ENCODE peak calls at places on chromosomes 5 and 9, in five cellular contexts. F, E, D, S and J are unnamed samples. For H3K4me1, the result is how much of the 10 kb centered on the place peaks cover.

GRCh38 chr9:90099262-90099982 is 494.6 kb downstream of the GADD45G start:
- DNase-seq in F (no peak), E (peak), D (peak), S (no peak), J (no peak)

GRCh38 chr5:120794121-120794520 is 330.0 kb downstream of the PRR16 start:
- DNase-seq in F (no peak), E (peak), D (no peak), S (no peak), J (no peak)

GRCh38 chr9:126797903-126798302 is 6.9 kb upstream of the ZBTB43 start:
- DNase-seq in F (no peak), E (no peak), D (no peak), S (no peak), J (no peak)

GRCh38 chr9:98410185-98410697 is 154.8 kb upstream of the TBC1D2 start:
- DNase-seq in F (no peak), E (peak), D (no peak), S (peak), J (peak)

GRCh38 chr5:142587354-142587965 is 98.4 kb downstream of the FGF1 start:
- DNase-seq in F (peak), E (peak), D (peak), S (no peak), J (peak)

GRCh38 chr5:116834796-116835515 is 260.3 kb upstream of the SEMA6A start:
- DNase-seq in F (no peak), E (no peak), D (no peak), S (no peak), J (no peak)

GRCh38 chr5:84113246-84114118 is 271.2 kb downstream of the EDIL3 start:
- DNase-seq in F (no peak), E (no peak), D (no peak), S (no peak), J (no peak)

GRCh38 chr5:41246376-41246775 is 33.0 kb upstream of the C6 start:
- DNase-seq in F (no peak), E (peak), D (no peak), S (no peak), J (no peak)

GRCh38 chr9:124754289-124754688 is 16.8 kb downstream of the NR6A1 start:
- DNase-seq in F (no peak), E (peak), D (no peak), S (no peak), J (no peak)

GRCh38 chr5:178240341-178240741 is 7.7 kb upstream of the PHYKPL start:
- DNase-seq in F (no peak), E (no peak), D (no peak), S (peak), J (no peak)

GRCh38 chr9:73073337-73074175 is 78.1 kb upstream of the ANXA1 start:
- DNase-seq in F (no peak), E (no peak), D (no peak), S (no peak), J (no peak)

GRCh38 chr5:40465416-40465815 is 214.3 kb upstream of the PTGER4 start:
- DNase-seq in F (no peak), E (no peak), D (no peak), S (no peak), J (no peak)

GRCh38 chr5:43642428-43642827 is 39.4 kb downstream of the NNT start:
- DNase-seq in F (no peak), E (peak), D (no peak), S (no peak), J (peak)

GRCh38 chr9:22975921-22976320 is 529.3 kb downstream of the DMRTA1 start:
- DNase-seq in F (no peak), E (no peak), D (no peak), S (no peak), J (no peak)

DNA sequence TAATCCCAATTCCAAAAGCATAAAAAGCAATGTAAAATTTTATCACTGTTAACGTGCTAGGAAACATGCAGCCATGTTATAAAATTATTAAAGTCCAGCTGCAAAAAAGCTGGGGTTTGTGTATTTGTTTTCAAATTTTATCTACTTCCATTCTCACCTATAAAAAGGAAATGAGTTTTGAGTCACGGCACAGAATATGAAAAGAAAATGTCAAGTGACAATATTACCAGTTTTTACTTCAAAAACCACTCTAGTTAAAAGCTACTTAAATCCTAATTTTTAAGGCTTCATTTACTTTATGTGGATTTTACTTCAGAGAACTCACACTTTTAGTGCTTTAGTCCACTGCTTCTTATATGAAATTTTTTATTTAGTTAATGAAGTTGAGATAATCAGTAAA is 72.7 kb upstream of the IFNE start:
- DNase-seq in F (no peak), E (no peak), D (no peak), S (no peak), J (no peak)
- H3K4me1 ChIP-seq in F (under half), E (under half), D (under half), S (under half), J (under half)

GRCh38 chr5:151122828-151123227 is 34.8 kb downstream of the ANXA6 start:
- DNase-seq in F (no peak), E (no peak), D (no peak), S (no peak), J (no peak)
- H3K4me1 ChIP-seq in F (under half), E (under half), D (under half), S (under half), J (under half)

GRCh38 chr9:133118568-133118967 is 2.5 kb downstream of the RALGDS start:
- DNase-seq in F (no peak), E (no peak), D (no peak), S (peak), J (no peak)

GRCh38 chr9:133118179-133118520 is 2.9 kb downstream of the RALGDS start:
- DNase-seq in F (no peak), E (no peak), D (no peak), S (peak), J (no peak)

GRCh38 chr9:133116346-133117231 is 4.5 kb downstream of the RALGDS start:
- DNase-seq in F (no peak), E (no peak), D (no peak), S (peak), J (no peak)

GRCh38 chr9:133119039-133119438 is 2.0 kb downstream of the RALGDS start:
- DNase-seq in F (no peak), E (no peak), D (no peak), S (no peak), J (peak)

GRCh38 chr9:133117271-133118178 is 3.5 kb downstream of the RALGDS start:
- DNase-seq in F (no peak), E (peak), D (no peak), S (peak), J (peak)
- H3K4me1 ChIP-seq in F (under half), E (under half), D (under half), S (under half), J (half or more)

DNA sequence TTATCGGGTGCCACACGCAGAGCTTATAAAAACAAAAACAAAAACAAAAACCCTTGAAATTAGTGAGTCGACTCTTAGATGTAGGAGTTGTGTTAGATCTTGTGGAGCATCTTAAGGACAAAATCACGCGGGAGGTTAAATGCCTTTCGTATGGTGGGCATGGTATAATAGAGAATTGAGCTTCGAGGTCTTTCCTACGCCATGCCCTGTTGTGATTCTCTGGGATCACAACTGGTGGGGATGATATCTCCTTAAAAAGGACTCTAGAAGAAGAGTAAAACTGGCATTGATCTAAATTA is 773 bp upstream of the ELL2 start:
- DNase-seq in F (no peak), E (no peak), D (no peak), S (no peak), J (no peak)
- H3K4me1 ChIP-seq in F (under half), E (under half), D (under half), S (under half), J (under half)

GRCh38 chr9:110146371-110146770 is 61.6 kb downstream of the C9orf152 start:
- DNase-seq in F (no peak), E (no peak), D (no peak), S (no peak), J (no peak)

GRCh38 chr9:110142253-110142652 is 65.7 kb downstream of the C9orf152 start:
- DNase-seq in F (no peak), E (no peak), D (no peak), S (no peak), J (no peak)

GRCh38 chr9:110142868-110143866 is 64.8 kb downstream of the C9orf152 start:
- DNase-seq in F (peak), E (no peak), D (peak), S (no peak), J (no peak)

GRCh38 chr9:110141118-110141797 is 66.7 kb downstream of the C9orf152 start:
- DNase-seq in F (no peak), E (peak), D (no peak), S (peak), J (peak)

GRCh38 chr9:110143969-110144545 is 63.9 kb downstream of the C9orf152 start:
- DNase-seq in F (no peak), E (no peak), D (peak), S (no peak), J (no peak)
- H3K4me1 ChIP-seq in F (half or more), E (under half), D (half or more), S (under half), J (half or more)

GRCh38 chr9:70085241-70085640 is 41.6 kb downstream of the MAMDC2 start:
- DNase-seq in F (no peak), E (peak), D (no peak), S (no peak), J (no peak)
- H3K4me1 ChIP-seq in F (under half), E (under half), D (under half), S (under half), J (under half)

DNA sequence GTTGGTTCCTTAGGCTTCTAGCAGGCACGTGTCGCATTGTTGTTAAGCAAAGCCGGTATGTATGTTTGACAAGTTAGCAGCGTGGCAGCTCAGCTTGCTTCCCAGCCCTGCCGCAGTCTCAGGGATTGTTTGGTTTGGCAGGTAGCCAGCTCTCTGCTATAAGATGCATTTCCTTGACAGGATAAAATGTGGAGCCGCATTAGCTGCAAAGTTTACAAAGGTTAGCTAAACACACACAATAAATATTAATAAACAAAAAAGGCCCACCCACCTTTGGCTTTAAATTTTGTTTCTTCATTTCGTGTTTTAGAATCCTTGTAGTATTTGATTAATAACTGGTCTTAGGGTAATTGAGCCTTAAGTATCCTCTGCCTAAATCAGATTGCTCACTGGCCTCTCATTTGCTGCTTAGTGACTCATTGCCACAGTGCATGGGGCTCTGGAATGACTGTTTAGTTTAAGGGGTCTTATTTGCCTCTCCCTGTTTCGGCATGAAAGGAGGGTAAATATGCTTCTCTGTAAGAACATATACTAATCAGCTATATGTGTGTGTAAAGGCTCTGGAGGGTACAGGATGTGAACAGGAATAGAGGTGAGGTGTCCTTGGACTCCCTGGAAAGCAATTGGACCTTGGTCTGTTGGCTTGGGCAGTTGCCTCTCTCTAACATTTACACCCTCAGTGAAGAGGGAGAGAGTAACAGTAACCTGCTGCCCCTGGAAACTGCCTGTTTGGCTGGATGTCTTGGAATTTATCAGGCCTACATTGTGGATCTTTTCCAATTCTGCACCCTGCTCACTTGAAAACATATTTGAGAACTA is 122.0 kb downstream of the GDNF start:
- DNase-seq in F (no peak), E (peak), D (no peak), S (no peak), J (peak)
- H3K4me1 ChIP-seq in F (under half), E (under half), D (under half), S (under half), J (under half)